ENCODE peak calls at places on chromosome 11, in four cellular contexts. Y is thoracic aorta, E is IMR-90, G is esophagus squamous epithelium. U is an unnamed sample. For H3K36me3, the result is how much of the 10 kb centered on the place peaks cover.

GRCh38 chr11:102186836-102187235 is 76.6 kb downstream of the YAP1 start:
- DNase-seq in Y (no peak), E (no peak), G (no peak), U (no peak)

GRCh38 chr11:9660886-9661285 is 3.0 kb upstream of the SWAP70 start:
- DNase-seq in Y (no peak), E (peak), G (no peak), U (no peak)

GRCh38 chr11:122697636-122698167 is 42.2 kb downstream of the UBASH3B start:
- DNase-seq in Y (no peak), E (peak), G (no peak), U (no peak)

GRCh38 chr11:69770525-69770924 is 4.6 kb downstream of the FGF4 start:
- DNase-seq in Y (no peak), E (no peak), G (no peak), U (no peak)

GRCh38 chr11:106668147-106668546 is 350.1 kb downstream of the GUCY1A2 start:
- DNase-seq in Y (no peak), E (peak), G (no peak), U (no peak)

GRCh38 chr11:3165152-3165705 is at the start of gene OSBPL5:
- DNase-seq in Y (no peak), E (peak), G (no peak), U (peak)

GRCh38 chr11:128859563-128860441 is 7.3 kb downstream of the KCNJ1 start:
- DNase-seq in Y (peak), E (peak), G (peak), U (peak)

GRCh38 chr11:85965202-85965601 is 103.7 kb downstream of the PICALM start:
- DNase-seq in Y (no peak), E (peak), G (no peak), U (no peak)

GRCh38 chr11:130611791-130612251 is 163.4 kb downstream of the ADAMTS15 start:
- DNase-seq in Y (no peak), E (peak), G (no peak), U (no peak)

GRCh38 chr11:94400839-94401772 is at the start of gene GPR83:
- DNase-seq in Y (no peak), E (peak), G (no peak), U (no peak)

GRCh38 chr11:62394825-62395538 is 23.9 kb upstream of the SCGB1A1 start:
- DNase-seq in Y (peak), E (peak), G (no peak), U (peak)

GRCh38 chr11:130243816-130244215 is 70.9 kb downstream of the ZBTB44 start:
- DNase-seq in Y (no peak), E (no peak), G (no peak), U (no peak)

GRCh38 chr11:91730620-91731019 is 494.0 kb upstream of the FAT3 start:
- DNase-seq in Y (no peak), E (no peak), G (no peak), U (no peak)

GRCh38 chr11:33773399-33774355 is 643 bp downstream of the FBXO3 start:
- DNase-seq in Y (no peak), E (peak), G (no peak), U (no peak)

GRCh38 chr11:27390959-27391326 is 27.9 kb upstream of the CCDC34 start:
- DNase-seq in Y (no peak), E (peak), G (no peak), U (no peak)

GRCh38 chr11:43582837-43583462 is 97.6 kb upstream of the HSD17B12 start:
- DNase-seq in Y (no peak), E (no peak), G (no peak), U (no peak)

GRCh38 chr11:44007746-44008501 is 39.9 kb upstream of the ACCSL start:
- DNase-seq in Y (no peak), E (no peak), G (no peak), U (no peak)

GRCh38 chr11:130675456-130675855 is 227.0 kb downstream of the ADAMTS15 start:
- DNase-seq in Y (peak), E (peak), G (no peak), U (peak)

GRCh38 chr11:44633641-44634040 is 68.2 kb downstream of the CD82 start:
- DNase-seq in Y (no peak), E (no peak), G (no peak), U (no peak)

GRCh38 chr11:91966368-91966767 is 258.2 kb upstream of the FAT3 start:
- DNase-seq in Y (no peak), E (no peak), G (no peak), U (no peak)

GRCh38 chr11:15145635-15146034 is 30.9 kb downstream of the INSC start:
- DNase-seq in Y (no peak), E (no peak), G (no peak), U (no peak)

GRCh38 chr11:19938866-19939265 is 221.4 kb downstream of the DBX1 start:
- DNase-seq in Y (no peak), E (no peak), G (no peak), U (no peak)

GRCh38 chr11:134522782-134523570 is 110.9 kb upstream of the B3GAT1 start:
- DNase-seq in Y (no peak), E (no peak), G (no peak), U (no peak)

GRCh38 chr11:44326615-44327475 is 16.9 kb upstream of the ALX4 start:
- DNase-seq in Y (no peak), E (no peak), G (no peak), U (no peak)

GRCh38 chr11:44711772-44712608 is 14.8 kb upstream of the TSPAN18 start:
- DNase-seq in Y (no peak), E (no peak), G (no peak), U (no peak)

GRCh38 chr11:126637800-126638175 is 282.3 kb downstream of the ST3GAL4 start:
- DNase-seq in Y (no peak), E (peak), G (no peak), U (no peak)

GRCh38 chr11:133892584-133893380 is 47.5 kb upstream of the SPATA19 start:
- DNase-seq in Y (no peak), E (no peak), G (no peak), U (no peak)

GRCh38 chr11:121575250-121575962 is 122.6 kb upstream of the SORL1-AS1 start:
- DNase-seq in Y (no peak), E (peak), G (no peak), U (peak)

GRCh38 chr11:72081856-72082255 is 1.2 kb downstream of the LRRC51 start:
- DNase-seq in Y (no peak), E (no peak), G (no peak), U (no peak)

GRCh38 chr11:115591380-115591779 is 87.2 kb upstream of the CADM1 start:
- DNase-seq in Y (no peak), E (no peak), G (no peak), U (no peak)

GRCh38 chr11:88338223-88338661 is 706 bp upstream of the CTSC start:
- DNase-seq in Y (no peak), E (peak), G (no peak), U (peak)

GRCh38 chr11:33663121-33663520 is 37.5 kb downstream of the C11orf91 start:
- DNase-seq in Y (no peak), E (no peak), G (no peak), U (no peak)

GRCh38 chr11:65382804-65383368 is 440 bp upstream of the SLC25A45 start:
- DNase-seq in Y (no peak), E (no peak), G (no peak), U (peak)

GRCh38 chr11:28476053-28476452 is 367.9 kb downstream of the METTL15 start:
- DNase-seq in Y (no peak), E (no peak), G (no peak), U (no peak)

GRCh38 chr11:17574141-17574798 is 27.2 kb downstream of the OTOG start:
- DNase-seq in Y (no peak), E (no peak), G (no peak), U (no peak)

GRCh38 chr11:57792060-57792541 is 30.5 kb downstream of the CTNND1 start:
- DNase-seq in Y (peak), E (peak), G (peak), U (peak)

GRCh38 chr11:2202071-2202899 is 30.7 kb upstream of the TH start:
- DNase-seq in Y (no peak), E (no peak), G (no peak), U (peak)

GRCh38 chr11:131674051-131674755 is 303.8 kb downstream of the NTM start:
- DNase-seq in Y (no peak), E (peak), G (no peak), U (peak)

GRCh38 chr11:73140213-73141030 is 1.7 kb downstream of the FCHSD2 start:
- DNase-seq in Y (no peak), E (peak), G (no peak), U (no peak)

DNA sequence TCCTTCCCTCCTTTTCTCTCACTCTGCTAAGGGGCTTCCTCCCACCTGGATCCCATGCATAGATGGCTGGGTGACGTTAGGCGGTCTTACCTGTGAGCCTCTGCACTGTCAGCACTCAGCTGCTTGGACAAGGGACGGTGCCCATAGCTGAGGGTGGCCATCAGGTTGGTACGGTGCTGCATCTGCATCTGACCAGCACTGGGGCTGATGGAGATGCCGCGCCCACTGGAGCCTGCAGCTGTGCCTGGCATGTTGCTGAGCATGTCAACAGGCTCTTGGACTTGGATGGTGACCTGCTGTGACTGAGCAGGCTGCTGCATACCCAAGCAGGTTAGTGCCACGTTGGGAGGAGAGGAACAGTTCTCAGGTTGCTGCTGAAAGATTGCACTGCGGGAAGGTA is 21.8 kb upstream of the APOA1 start:
- DNase-seq in Y (no peak), E (no peak), G (no peak), U (no peak)
- H3K36me3 ChIP-seq in Y (under half), E (under half), G (half or more), U (under half)

DNA sequence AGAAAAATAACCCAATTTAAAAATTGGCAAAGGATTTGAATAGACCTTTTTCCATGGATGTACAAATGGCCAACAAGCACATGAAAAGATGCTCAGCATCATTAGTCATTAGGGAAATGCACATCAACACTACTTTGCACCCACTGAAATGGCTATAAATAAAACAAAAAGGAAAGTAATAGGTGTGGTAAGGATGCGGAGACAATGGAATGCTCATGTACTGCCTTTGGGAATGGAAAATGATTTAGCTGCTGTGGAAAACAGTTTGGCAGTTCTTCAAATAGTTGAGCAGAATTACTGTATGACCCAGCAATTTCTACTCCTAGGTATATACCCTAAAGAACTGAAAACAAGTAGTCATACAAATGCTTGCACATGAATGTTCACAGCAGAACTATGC is 37.4 kb downstream of the LARGE2 start:
- DNase-seq in Y (no peak), E (no peak), G (no peak), U (no peak)
- H3K4me3 ChIP-seq in Y (no peak), E (no peak), G (no peak), U (no peak)

GRCh38 chr11:114260483-114260882 is 35.7 kb upstream of the NNMT start:
- DNase-seq in Y (no peak), E (no peak), G (no peak), U (no peak)
- H3K36me3 ChIP-seq in Y (under half), E (under half), G (under half), U (under half)

DNA sequence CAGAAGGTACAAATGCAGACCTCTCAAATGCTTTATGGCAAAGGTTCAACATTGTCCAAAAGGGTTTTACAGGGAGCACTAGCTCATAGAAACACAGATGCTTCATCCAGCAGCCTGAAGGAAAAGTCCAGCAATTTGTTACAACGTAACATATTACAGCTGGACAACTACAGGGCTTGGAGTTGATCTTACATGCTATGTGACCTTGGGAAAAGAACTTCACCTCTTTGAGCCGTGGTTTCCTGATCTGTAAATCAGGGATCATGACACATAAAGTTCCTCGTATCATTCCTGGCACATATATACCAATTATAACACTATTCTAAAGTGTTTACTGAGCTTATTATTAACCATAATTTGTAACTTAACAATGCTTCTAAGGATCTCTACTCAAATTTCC is 85.0 kb downstream of the DDIAS start:
- DNase-seq in Y (no peak), E (no peak), G (no peak), U (no peak)
- H3K4me3 ChIP-seq in Y (no peak), E (no peak), G (no peak), U (no peak)

DNA sequence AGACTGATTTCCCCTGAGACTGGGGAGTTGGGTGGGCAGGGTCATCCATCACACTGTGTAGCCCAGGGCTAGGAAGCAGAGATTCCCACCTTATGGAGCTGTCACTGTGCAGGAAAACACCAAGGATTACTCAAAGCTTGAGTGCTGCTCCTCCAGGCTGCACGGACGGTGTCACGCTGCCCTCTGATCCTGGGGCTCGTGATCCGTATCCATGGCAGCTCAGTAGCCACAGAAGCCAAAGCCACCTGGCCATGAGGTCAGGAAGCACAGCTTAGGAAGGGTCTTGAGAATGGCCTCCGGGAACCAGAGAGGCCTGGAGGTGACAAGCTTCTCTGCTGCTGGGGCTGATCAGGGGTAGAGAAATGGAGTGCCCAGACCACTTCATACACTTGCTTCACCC is 112.2 kb upstream of the CSNK2A3 start:
- DNase-seq in Y (no peak), E (no peak), G (no peak), U (no peak)
- H3K36me3 ChIP-seq in Y (under half), E (under half), G (under half), U (under half)

DNA sequence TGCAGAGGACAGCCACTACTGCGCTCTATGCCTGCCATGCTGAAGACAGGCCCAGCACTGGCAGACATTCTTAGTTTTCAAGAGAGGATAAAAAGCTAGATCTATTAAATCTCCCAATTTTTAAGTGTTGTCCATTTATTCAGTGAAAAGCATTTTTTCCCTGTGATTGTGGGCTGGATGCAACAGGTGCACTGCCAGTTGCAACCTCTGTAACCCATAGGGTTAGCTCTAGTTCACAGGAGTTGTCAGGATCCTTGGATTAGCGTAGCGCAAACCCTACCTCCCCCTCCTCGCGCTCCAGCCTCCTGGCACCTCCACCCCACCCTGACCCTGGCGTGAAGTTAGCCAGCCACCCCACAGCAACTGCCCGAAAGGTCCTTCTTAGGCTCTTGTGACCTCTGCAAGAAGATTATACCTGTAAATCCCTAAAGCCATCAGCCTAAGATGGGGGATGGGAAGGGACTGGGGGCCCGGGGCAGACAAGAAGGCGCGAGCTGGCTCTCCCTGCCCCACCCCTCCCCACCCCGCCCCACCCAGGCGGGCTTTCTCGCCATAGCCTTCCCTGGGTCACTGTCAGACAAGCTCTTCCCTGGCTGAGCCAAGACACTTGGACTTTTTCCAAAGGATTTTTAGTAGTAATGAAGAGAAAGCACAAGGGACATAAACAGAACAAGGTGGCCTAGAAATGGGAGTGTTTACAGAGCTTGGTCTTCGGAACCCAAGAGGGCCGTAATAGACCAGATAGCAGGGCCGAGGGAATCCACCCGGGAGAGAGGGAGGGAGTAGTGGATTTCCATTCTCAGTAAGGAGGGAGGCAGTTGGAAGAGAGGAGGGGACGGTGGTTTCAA is 31.0 kb downstream of the EIF3F start:
- DNase-seq in Y (no peak), E (no peak), G (no peak), U (no peak)
- H3K4me3 ChIP-seq in Y (peak), E (peak), G (peak), U (no peak)

GRCh38 chr11:108316061-108316460 is 93.2 kb downstream of the ATM start:
- DNase-seq in Y (no peak), E (no peak), G (no peak), U (no peak)
- H3K36me3 ChIP-seq in Y (under half), E (under half), G (half or more), U (under half)

DNA sequence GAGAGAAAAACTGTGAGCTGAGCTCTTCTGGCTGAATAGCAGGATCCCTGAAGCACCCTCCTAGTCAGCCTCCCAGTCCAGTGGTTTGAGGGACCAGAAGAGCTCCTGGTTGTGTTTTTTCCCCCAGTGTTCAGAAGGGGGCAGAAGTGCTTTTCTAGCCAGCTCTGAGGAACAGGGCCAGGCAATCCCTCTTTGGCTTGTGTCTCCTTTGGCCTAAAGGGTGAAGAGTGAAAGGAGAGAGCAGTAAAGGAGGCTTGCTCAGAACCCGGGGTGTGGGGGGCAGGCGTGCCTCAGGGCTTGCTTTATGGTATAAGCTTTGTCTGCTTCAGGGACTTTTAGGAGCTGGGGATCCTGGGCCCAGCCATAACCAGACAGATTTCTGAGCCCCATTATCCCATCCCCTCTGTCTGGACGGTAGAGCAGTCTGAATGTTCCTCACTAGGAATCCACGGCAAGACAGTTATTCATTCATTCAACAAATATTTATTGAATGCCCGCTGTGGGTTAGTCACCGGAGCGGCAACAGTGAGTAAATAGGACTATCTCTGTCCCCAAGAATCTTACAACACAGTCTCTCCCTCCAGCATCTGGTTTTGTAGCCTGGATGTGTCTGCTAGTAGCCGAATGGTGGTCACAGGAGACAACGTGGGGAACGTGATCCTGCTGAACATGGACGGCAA is 14.5 kb downstream of the ACP2 start:
- DNase-seq in Y (no peak), E (peak), G (no peak), U (no peak)
- H3K4me3 ChIP-seq in Y (no peak), E (no peak), G (no peak), U (no peak)

GRCh38 chr11:60951909-60952741 is at the start of gene SLC15A3:
- DNase-seq in Y (peak), E (peak), G (peak), U (peak)

GRCh38 chr11:60948251-60948650 is 3.7 kb downstream of the SLC15A3 start:
- DNase-seq in Y (no peak), E (no peak), G (no peak), U (no peak)

GRCh38 chr11:60951611-60951908 is 416 bp downstream of the SLC15A3 start:
- DNase-seq in Y (no peak), E (no peak), G (no peak), U (no peak)

GRCh38 chr11:60950933-60951610 is 904 bp downstream of the SLC15A3 start:
- DNase-seq in Y (no peak), E (no peak), G (no peak), U (no peak)

DNA sequence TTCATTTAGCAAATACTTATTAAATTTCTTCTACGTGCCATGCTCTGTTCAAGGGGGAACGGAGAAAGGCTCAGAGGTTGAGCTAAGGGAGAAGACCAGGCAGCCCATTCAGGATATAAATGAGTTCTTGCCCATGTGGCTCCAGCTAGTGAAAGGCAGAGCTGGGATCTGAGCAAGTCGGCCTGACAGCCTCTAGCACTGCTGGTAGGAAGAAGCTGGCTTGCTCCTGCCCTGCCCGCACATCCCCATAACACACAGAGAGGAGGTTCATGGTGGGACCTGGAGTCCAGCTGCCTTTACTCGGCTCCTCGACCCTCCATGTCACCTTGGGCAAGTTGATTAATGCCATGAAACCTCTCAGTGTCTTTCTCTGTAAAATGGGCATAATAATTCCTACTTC is 2.0 kb downstream of the SLC15A3 start:
- DNase-seq in Y (no peak), E (no peak), G (no peak), U (no peak)
- H3K36me3 ChIP-seq in Y (under half), E (under half), G (under half), U (under half)

GRCh38 chr11:93279911-93280347 is 50.6 kb upstream of the DEUP1 start:
- DNase-seq in Y (no peak), E (no peak), G (no peak), U (no peak)
- H3K4me3 ChIP-seq in Y (no peak), E (no peak), G (no peak), U (no peak)